ENCODE peak calls at places on chromosomes 11 and 22, in five cellular contexts. F is body of pancreas; M is CD4-positive, CD25-positive, alpha-beta regulatory T cell; J is EH; E is transverse colon. K is an unnamed sample.

GRCh38 chr11:28887681-28888080 is 779.5 kb downstream of the METTL15 start:
- DNase-seq in F (no peak), M (no peak), J (peak), E (no peak), K (no peak)

GRCh38 chr11:83816572-83817187 is 530.5 kb upstream of the CCDC90B start:
- DNase-seq in F (no peak), M (peak), J (peak), E (no peak), K (no peak)

GRCh38 chr11:118921929-118922744 is 3.6 kb downstream of the BCL9L start:
- DNase-seq in F (peak), M (no peak), J (peak), E (peak), K (peak)

GRCh38 chr22:46450931-46451660 is 86.3 kb downstream of the CELSR1 start:
- DNase-seq in F (no peak), M (no peak), J (no peak), E (no peak), K (no peak)

GRCh38 chr11:64762916-64763803 is 3.4 kb upstream of the PYGM start:
- DNase-seq in F (no peak), M (peak), J (peak), E (no peak), K (no peak)

GRCh38 chr11:69609351-69609750 is 31.6 kb upstream of the CCND1 start:
- DNase-seq in F (no peak), M (no peak), J (no peak), E (no peak), K (no peak)

GRCh38 chr22:36554101-36554500 is 25.1 kb upstream of the EIF3D start:
- DNase-seq in F (no peak), M (no peak), J (no peak), E (no peak), K (no peak)

GRCh38 chr22:32175751-32176644 is 16.9 kb upstream of the C22orf42 start:
- DNase-seq in F (no peak), M (no peak), J (no peak), E (no peak), K (no peak)

GRCh38 chr22:38906024-38906423 is 34.0 kb upstream of the CBX6 start:
- DNase-seq in F (no peak), M (no peak), J (no peak), E (no peak), K (no peak)

GRCh38 chr11:587978-588380 is 11.7 kb downstream of the PHRF1 start:
- DNase-seq in F (no peak), M (peak), J (peak), E (no peak), K (no peak)

GRCh38 chr11:12280199-12280837 is 97.1 kb upstream of the PARVA start:
- DNase-seq in F (peak), M (no peak), J (no peak), E (no peak), K (no peak)

GRCh38 chr11:104573431-104573830 is 324.8 kb downstream of the CASP12 start:
- DNase-seq in F (no peak), M (no peak), J (no peak), E (no peak), K (no peak)

GRCh38 chr11:45527898-45528297 is 137.5 kb downstream of the CHST1 start:
- DNase-seq in F (no peak), M (peak), J (no peak), E (no peak), K (no peak)

GRCh38 chr11:27459191-27459590 is 13.4 kb downstream of the LGR4 start:
- DNase-seq in F (peak), M (no peak), J (peak), E (no peak), K (no peak)

GRCh38 chr11:115682901-115683300 is 178.7 kb upstream of the CADM1 start:
- DNase-seq in F (no peak), M (no peak), J (peak), E (no peak), K (no peak)

GRCh38 chr11:124799384-124800225 is 601 bp downstream of the MSANTD2 start:
- DNase-seq in F (peak), M (peak), J (peak), E (peak), K (peak)

GRCh38 chr11:85697747-85698146 is 11.8 kb upstream of the CCDC89 start:
- DNase-seq in F (no peak), M (no peak), J (no peak), E (no peak), K (no peak)

GRCh38 chr11:95341246-95341645 is 110.2 kb upstream of the SESN3 start:
- DNase-seq in F (no peak), M (no peak), J (no peak), E (no peak), K (peak)

GRCh38 chr11:105137286-105137685 is 2.3 kb downstream of the CARD18 start:
- DNase-seq in F (no peak), M (no peak), J (peak), E (no peak), K (no peak)

GRCh38 chr11:97772696-97773095 is 1248.1 kb upstream of the CNTN5 start:
- DNase-seq in F (no peak), M (no peak), J (no peak), E (no peak), K (no peak)

GRCh38 chr11:47620836-47621378 is 21.5 kb downstream of the MTCH2 start:
- DNase-seq in F (no peak), M (no peak), J (no peak), E (no peak), K (no peak)

GRCh38 chr11:17764446-17765218 is 30.1 kb downstream of the KCNC1 start:
- DNase-seq in F (no peak), M (no peak), J (no peak), E (no peak), K (peak)

GRCh38 chr11:120211522-120212258 is 858 bp downstream of the OAF start:
- DNase-seq in F (no peak), M (no peak), J (peak), E (no peak), K (peak)

GRCh38 chr11:78567209-78567608 is 7.5 kb downstream of the NARS2 start:
- DNase-seq in F (no peak), M (no peak), J (peak), E (no peak), K (no peak)

GRCh38 chr22:49701380-49702067 is 126.1 kb downstream of the BRD1 start:
- DNase-seq in F (no peak), M (peak), J (no peak), E (no peak), K (no peak)